ENCODE peak calls at places on chromosomes 16 and 17, in four cellular contexts. G is HCEC 1CT, U is C1 segment of cervical spinal cord, T is pancreas. C is an unnamed sample.

GRCh38 chr16:62832214-62832613 is 796.0 kb upstream of the CDH8 start:
- DNase-seq in T (no peak), G (no peak), U (no peak), C (no peak)

GRCh38 chr16:74449470-74449869 is 28.2 kb upstream of the CLEC18B start:
- DNase-seq in G (peak; percentile 76), U (no peak), T (no peak), C (no peak)

GRCh38 chr17:7132511-7133094 is 18.0 kb upstream of the ASGR2 start:
- DNase-seq in U (no peak), T (peak; percentile 20), G (no peak), C (no peak)

GRCh38 chr17:38751803-38752118 is 780 bp upstream of the PSMB3 start:
- DNase-seq in U (peak; percentile 62), G (peak; percentile 71), T (peak; percentile 95), C (peak; percentile 79)

GRCh38 chr16:81558444-81559175 is 114.0 kb downstream of the CMIP start:
- DNase-seq in T (peak; percentile 79), U (no peak), G (no peak), C (peak; percentile 89)

GRCh38 chr17:50423553-50424159 is 2.4 kb upstream of the ACSF2 start:
- DNase-seq in T (no peak), G (peak; percentile 98), U (no peak), C (peak; percentile 66)

GRCh38 chr16:85757341-85757822 is 6.5 kb upstream of the C16orf74 start:
- DNase-seq in U (no peak), G (peak; percentile 72), T (no peak), C (no peak)

GRCh38 chr16:54080524-54081008 is 206.0 kb downstream of the IRX3 start:
- DNase-seq in U (no peak), T (no peak), G (peak; percentile 90), C (peak; percentile 92)

GRCh38 chr16:81493755-81494433 is 49.3 kb downstream of the CMIP start:
- DNase-seq in T (peak; percentile 85), U (no peak), G (peak; percentile 78), C (peak; percentile 82)

GRCh38 chr16:11635127-11635652 is 33.1 kb upstream of the SNN start:
- DNase-seq in T (no peak), U (no peak), G (no peak), C (no peak)

GRCh38 chr16:67668495-67669157 is 2.0 kb downstream of the C16orf86 start:
- DNase-seq in U (no peak), T (no peak), G (no peak), C (no peak)

GRCh38 chr17:67565068-67565467 is 152.7 kb upstream of the NOL11 start:
- DNase-seq in T (no peak), G (no peak), U (no peak), C (no peak)

C was measured in prostate gland.